ENCODE peak calls at places on chromosomes 12 and 14, in seven cellular contexts. O, B, U, C, F, M and P are unnamed samples. For H3K4me1, the result is how much of the 10 kb centered on the place peaks cover.

GRCh38 chr14:80638620-80639215 is 302.8 kb downstream of the CEP128 start:
- DNase-seq in M (no peak), C (peak), O (no peak), B (no peak), F (no peak), U (no peak), P (no peak)

GRCh38 chr14:23539867-23540469 is 11.6 kb downstream of the ZFHX2 start:
- DNase-seq in F (no peak), M (no peak), B (no peak), U (no peak), C (no peak), O (no peak), P (no peak)

GRCh38 chr12:42180990-42181611 is 36.4 kb upstream of the GXYLT1 start:
- DNase-seq in M (no peak), B (no peak), O (no peak), U (no peak), C (peak), F (no peak), P (no peak)

GRCh38 chr14:57930241-57930975 is 64.5 kb upstream of the SLC35F4 start:
- DNase-seq in M (no peak), C (no peak), O (no peak), B (no peak), F (no peak), U (no peak), P (no peak)

GRCh38 chr12:60269611-60270269 is 673.9 kb downstream of the SLC16A7 start:
- DNase-seq in M (no peak), O (no peak), C (no peak), B (no peak), F (no peak), U (no peak), P (no peak)

GRCh38 chr12:1357171-1357570 is 237.2 kb downstream of the FBXL14 start:
- DNase-seq in O (no peak), U (no peak), B (no peak), F (no peak), C (peak), M (no peak), P (no peak)

GRCh38 chr12:112844814-112845565 is 53.4 kb downstream of the RPH3A start:
- DNase-seq in U (no peak), F (no peak), C (no peak), M (no peak), B (no peak), O (no peak), P (no peak)

GRCh38 chr14:94282991-94283723 is 9.9 kb downstream of the SERPINA10 start:
- DNase-seq in M (no peak), O (no peak), F (no peak), B (no peak), U (no peak), C (no peak), P (no peak)

GRCh38 chr12:402127-402456 is 648 bp downstream of the CCDC77 start:
- DNase-seq in C (peak), U (no peak), B (no peak), O (no peak), F (peak), M (no peak), P (no peak)

GRCh38 chr12:13204428-13204827 is 7.9 kb downstream of the EMP1 start:
- DNase-seq in M (no peak), U (no peak), O (no peak), C (peak), B (no peak), F (peak), P (no peak)

GRCh38 chr12:48631071-48631470 is 51.0 kb downstream of the KANSL2 start:
- DNase-seq in F (peak), M (no peak), B (no peak), O (no peak), U (no peak), C (no peak), P (no peak)

GRCh38 chr14:63192085-63192484 is 12.2 kb upstream of the RHOJ start:
- DNase-seq in C (peak), B (no peak), F (no peak), U (no peak), O (no peak), M (peak), P (no peak)

GRCh38 chr12:30763053-30763452 is 8.3 kb upstream of the CAPRIN2 start:
- DNase-seq in C (no peak), O (no peak), U (no peak), M (no peak), B (no peak), F (no peak), P (no peak)

GRCh38 chr14:101761881-101762529 is 496 bp downstream of the PPP2R5C start:
- DNase-seq in U (peak), C (no peak), O (no peak), F (peak), B (peak), M (no peak), P (peak)

GRCh38 chr12:1539135-1539534 is 55.2 kb downstream of the FBXL14 start:
- DNase-seq in O (no peak), F (no peak), M (no peak), B (no peak), C (no peak), U (no peak), P (no peak)

GRCh38 chr12:124453419-124454351 is 113.7 kb downstream of the NCOR2 start:
- DNase-seq in C (peak), U (peak), F (no peak), B (peak), O (no peak), M (peak), P (no peak)

GRCh38 chr14:87896393-87897380 is 96.3 kb downstream of the GALC start:
- DNase-seq in M (peak), O (no peak), B (no peak), F (peak), C (peak), U (no peak), P (no peak)

GRCh38 chr12:40001406-40001805 is 104.5 kb downstream of the SLC2A13 start:
- DNase-seq in U (no peak), F (no peak), M (no peak), B (no peak), C (no peak), O (no peak), P (no peak)

GRCh38 chr14:100591453-100592371 is 4.5 kb upstream of the BEGAIN start:
- DNase-seq in U (no peak), M (no peak), F (no peak), O (no peak), C (no peak), B (no peak), P (no peak)

GRCh38 chr12:93706387-93706786 is 29.2 kb downstream of the CRADD start:
- DNase-seq in B (no peak), O (no peak), M (no peak), C (no peak), F (no peak), U (no peak), P (no peak)

GRCh38 chr12:21330682-21331253 is 3.9 kb downstream of the SLCO1A2 start:
- DNase-seq in B (no peak), M (no peak), O (no peak), F (peak), C (peak), U (no peak), P (no peak)

GRCh38 chr12:101931498-101932326 is 54.3 kb downstream of the DRAM1 start:
- DNase-seq in F (no peak), U (no peak), B (no peak), M (no peak), O (no peak), C (no peak), P (no peak)

GRCh38 chr12:102910792-102911191 is 6.3 kb downstream of the PAH start:
- DNase-seq in O (no peak), F (no peak), B (no peak), U (no peak), M (no peak), C (no peak), P (no peak)

GRCh38 chr14:53621986-53622385 is 334.6 kb downstream of the BMP4 start:
- DNase-seq in O (no peak), M (no peak), F (no peak), U (no peak), C (peak), B (no peak), P (no peak)

GRCh38 chr14:77498120-77498979 is at the start of gene ISM2:
- DNase-seq in C (peak), B (peak), M (no peak), F (peak), O (peak), U (peak), P (no peak)

GRCh38 chr14:89013098-89013504 is 188.7 kb downstream of the TTC8 start:
- DNase-seq in F (peak), O (peak), C (peak), U (no peak), M (no peak), B (no peak), P (no peak)

GRCh38 chr12:94922561-94922960 is 80.9 kb downstream of the NDUFA12 start:
- DNase-seq in O (no peak), C (no peak), F (peak), M (no peak), B (no peak), U (no peak), P (no peak)

GRCh38 chr14:45650754-45651153 is 397.8 kb upstream of the MIS18BP1 start:
- DNase-seq in C (no peak), M (no peak), F (no peak), U (no peak), O (no peak), B (no peak), P (no peak)
- TF ChIP-seq CTCF in C (peak), M (no peak), F (peak), U (no peak), O (no peak), B (no peak), P (no peak)

GRCh38 chr12:6372403-6373003 is 2.9 kb downstream of the SCNN1A start:
- DNase-seq in M (no peak), F (peak), B (no peak), O (no peak), U (no peak), C (peak), P (no peak)
- H3K4me1 ChIP-seq in M (under half), F (half or more), B (under half), O (half or more), U (under half), C (under half), P (half or more)

GRCh38 chr12:114672817-114673168 is 11.2 kb downstream of the TBX3 start:
- DNase-seq in O (no peak), C (no peak), F (no peak), U (no peak), B (no peak), M (no peak), P (no peak)
- H3K4me3 ChIP-seq in O (no peak), C (peak), F (no peak), U (no peak), B (peak), M (no peak), P (peak)

DNA sequence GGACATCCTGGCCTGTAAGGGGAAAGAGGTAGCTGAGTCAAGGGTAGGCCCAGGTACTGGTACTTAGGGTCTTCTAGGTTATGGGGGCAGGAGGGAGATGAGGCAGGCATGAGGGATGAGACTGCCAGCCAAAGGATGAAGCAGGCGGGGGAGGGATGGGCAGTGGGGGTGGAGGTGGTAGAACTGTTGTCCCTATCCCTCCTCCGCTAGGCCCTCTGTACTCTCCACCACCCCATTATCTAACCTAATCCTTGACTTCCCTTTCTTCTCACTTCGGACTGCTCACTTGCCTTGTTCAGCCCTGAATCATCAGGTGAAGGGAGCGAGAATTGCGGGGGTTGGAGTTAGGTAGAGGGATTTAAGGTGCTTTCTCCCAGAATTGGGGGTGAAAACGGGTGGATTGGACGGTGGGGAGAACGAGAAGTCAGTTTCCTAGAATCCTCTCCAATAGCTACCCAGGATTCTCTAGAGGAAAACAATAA is 562 bp downstream of the PAN2 start:
- DNase-seq in U (no peak), M (no peak), F (no peak), B (peak), O (no peak), C (no peak), P (no peak)
- TF ChIP-seq CTCF in U (no peak), M (no peak), F (no peak), B (no peak), O (no peak), C (no peak), P (no peak)

DNA sequence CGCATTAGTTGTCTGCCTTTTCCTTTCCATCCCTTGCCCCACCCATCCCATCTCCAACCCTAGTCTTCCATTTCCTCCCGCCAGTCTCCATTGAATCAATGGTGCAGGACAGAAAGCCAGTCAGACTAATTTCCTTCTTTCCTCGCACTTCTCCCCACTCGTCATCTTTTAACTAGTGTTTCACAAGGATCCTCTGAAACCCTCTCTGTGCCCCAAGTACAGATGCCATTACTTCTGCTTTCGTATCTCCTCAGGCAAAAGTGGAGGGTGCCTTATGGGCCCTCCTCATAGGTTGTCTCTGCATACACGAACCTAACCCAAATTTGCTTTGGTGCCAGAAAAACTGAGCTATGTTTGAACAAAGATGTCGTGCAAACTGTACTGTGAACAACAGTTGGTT is 4.3 kb downstream of the DAZAP2 start:
- DNase-seq in F (no peak), O (no peak), U (no peak), M (no peak), C (no peak), B (no peak), P (no peak)
- H3K4me1 ChIP-seq in F (under half), O (under half), U (under half), M (half or more), C (under half), B (under half), P (under half)

DNA sequence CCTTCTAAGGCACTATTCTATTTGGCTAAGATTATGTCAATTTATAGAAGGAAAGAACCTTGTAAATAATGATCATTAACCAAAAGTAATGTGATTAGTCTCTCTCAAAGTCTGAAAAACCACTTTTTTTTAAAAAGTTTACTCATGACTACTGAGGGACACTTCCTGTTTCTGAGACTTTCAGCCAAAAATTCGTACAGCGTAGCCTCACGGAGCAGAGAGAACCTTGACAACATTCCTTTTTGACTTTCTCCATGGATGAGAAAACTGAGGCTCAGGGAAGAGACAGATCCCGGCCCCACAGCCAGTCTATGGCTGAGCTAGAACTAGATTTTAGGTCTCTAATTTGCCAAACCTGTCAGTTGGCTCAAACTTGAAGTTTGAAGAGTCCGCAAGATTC is 68.2 kb downstream of the DAD1 start:
- DNase-seq in O (no peak), B (no peak), M (no peak), F (no peak), C (no peak), U (no peak), P (no peak)
- H3K4me3 ChIP-seq in O (no peak), B (no peak), M (no peak), F (no peak), C (no peak), U (no peak), P (no peak)

GRCh38 chr12:53225635-53226424 is 6.2 kb downstream of the RARG start:
- DNase-seq in U (no peak), B (no peak), C (no peak), M (no peak), F (peak), O (no peak), P (no peak)

GRCh38 chr12:53223006-53223305 is 9.1 kb downstream of the RARG start:
- DNase-seq in U (no peak), C (no peak), O (no peak), M (no peak), B (no peak), F (no peak), P (no peak)

GRCh38 chr12:53223391-53224267 is 8.4 kb downstream of the RARG start:
- DNase-seq in O (no peak), F (peak), B (no peak), U (no peak), M (no peak), C (peak), P (no peak)

GRCh38 chr12:53224897-53225634 is 6.9 kb downstream of the RARG start:
- DNase-seq in B (no peak), C (no peak), U (no peak), F (no peak), O (no peak), M (no peak), P (no peak)

GRCh38 chr12:53224268-53224896 is 7.6 kb downstream of the RARG start:
- DNase-seq in F (peak), C (no peak), M (no peak), U (no peak), B (no peak), O (peak), P (no peak)
- TF ChIP-seq CTCF in F (peak), C (peak), M (peak), U (no peak), B (no peak), O (no peak), P (no peak)

DNA sequence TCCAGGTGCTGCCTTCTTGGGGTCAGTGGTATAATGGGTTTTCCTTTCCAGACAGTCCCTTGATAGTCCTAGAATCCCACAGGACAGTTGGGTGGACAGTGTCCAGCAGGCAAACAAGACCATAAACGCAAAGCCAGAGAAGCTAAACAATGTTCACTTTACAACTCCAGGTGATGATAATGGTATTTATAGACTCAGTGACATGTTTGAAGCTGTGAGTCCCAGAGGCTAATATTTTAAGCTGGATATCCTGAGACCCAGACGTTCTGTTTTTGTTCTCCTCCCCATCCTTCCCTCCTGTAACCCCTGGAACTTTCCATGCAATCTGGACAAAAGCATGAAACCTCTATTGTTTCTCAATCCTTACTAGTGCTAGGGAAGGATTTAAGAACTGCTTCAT is 121.0 kb downstream of the ZFP36L1 start:
- DNase-seq in M (no peak), C (no peak), O (no peak), U (no peak), F (no peak), B (no peak), P (no peak)
- H3K4me1 ChIP-seq in M (under half), C (under half), O (under half), U (under half), F (under half), B (under half), P (half or more)

GRCh38 chr12:120534703-120535655 is 823 bp downstream of the RNF10 start:
- DNase-seq in C (peak), M (peak), U (peak), F (peak), B (peak), O (peak), P (no peak)
- H3K4me3 ChIP-seq in C (peak), M (peak), U (peak), F (peak), B (peak), O (peak), P (peak)